ENCODE peak calls at places on chromosomes 5 and 9, in four cellular contexts. P is GDM1, Q is T-helper 2 cell, R is frontal cortex. Y is an unnamed sample.

GRCh38 chr5:167987490-167988270 is 303.8 kb upstream of the WWC1 start:
- DNase-seq in R (no peak), Q (no peak), P (no peak), Y (no peak)

GRCh38 chr5:151319334-151319733 is 15.8 kb upstream of the SLC36A3 start:
- DNase-seq in P (no peak), R (no peak), Q (no peak), Y (no peak)

GRCh38 chr9:38372685-38373619 is 19.6 kb upstream of the ALDH1B1 start:
- DNase-seq in R (no peak), Q (no peak), P (no peak), Y (no peak)

GRCh38 chr9:19787672-19788071 is 1.2 kb downstream of the SLC24A2 start:
- DNase-seq in P (no peak), R (no peak), Q (no peak), Y (no peak)

GRCh38 chr9:85858351-85858750 is 82.6 kb upstream of the NAA35 start:
- DNase-seq in P (no peak), R (peak; percentile 5), Q (no peak), Y (no peak)

GRCh38 chr9:128917151-128917849 is 3.5 kb upstream of the PHYHD1 start:
- DNase-seq in Q (no peak), P (no peak), R (peak; percentile 60), Y (no peak)

GRCh38 chr5:116488334-116488733 is 86.3 kb downstream of the SEMA6A start:
- DNase-seq in R (no peak), P (no peak), Q (no peak), Y (no peak)

GRCh38 chr9:108434502-108434901 is 421.3 kb downstream of the ACTL7B start:
- DNase-seq in R (no peak), P (no peak), Q (no peak), Y (no peak)

GRCh38 chr9:8014987-8015682 is 215.6 kb upstream of the DMAC1 start:
- DNase-seq in R (no peak), Q (no peak), P (no peak), Y (no peak)

GRCh38 chr5:108084105-108084504 is 297.8 kb downstream of the FBXL17 start:
- DNase-seq in R (no peak), P (no peak), Q (no peak), Y (no peak)

GRCh38 chr5:181131514-181131913 is 545 bp upstream of the OR2V1 start:
- DNase-seq in Q (no peak), P (no peak), R (no peak), Y (no peak)

GRCh38 chr5:68292316-68292715 is 76.8 kb downstream of the PIK3R1 start:
- DNase-seq in R (no peak), Q (no peak), P (no peak), Y (no peak)

GRCh38 chr5:155753943-155754581 is 572.9 kb upstream of the SGCD start:
- DNase-seq in R (no peak), Q (no peak), P (no peak), Y (no peak)

GRCh38 chr9:34291423-34291822 is 37.6 kb downstream of the KIF24 start:
- DNase-seq in P (no peak), Q (no peak), R (no peak), Y (no peak)

GRCh38 chr5:6418679-6419276 is 29.9 kb upstream of the UBE2QL1 start:
- DNase-seq in R (no peak), P (no peak), Q (no peak), Y (no peak)

GRCh38 chr9:135275163-135275925 is 187.9 kb downstream of the OLFM1 start:
- DNase-seq in Q (no peak), R (peak; percentile 29), P (no peak), Y (no peak)

GRCh38 chr9:127223810-127224177 is 40.8 kb upstream of the GARNL3 start:
- DNase-seq in R (no peak), P (no peak), Q (no peak), Y (no peak)

GRCh38 chr5:81506900-81507588 is 113.1 kb upstream of the ACOT12 start:
- DNase-seq in Q (peak; percentile 84), R (peak; percentile 31), P (peak; percentile 76), Y (no peak)

GRCh38 chr9:130304141-130304540 is 38.6 kb downstream of the HMCN2 start:
- DNase-seq in P (no peak), R (no peak), Q (no peak), Y (no peak)

Y was measured in progenitor cell of endocrine pancreas.